ENCODE peak calls at places on chromosomes 3 and 15, in eight cellular contexts. W, Q, E, L, V, D, G and O are unnamed samples.

GRCh38 chr3:20061331-20061730 is 21.1 kb downstream of the KAT2B start:
- DNase-seq in D (no peak), Q (no peak), W (no peak), L (no peak), G (no peak), V (no peak), E (no peak), O (no peak)

GRCh38 chr3:32056559-32057290 is 49.7 kb upstream of the GPD1L start:
- DNase-seq in L (no peak), G (no peak), E (no peak), V (no peak), D (no peak), Q (no peak), W (no peak), O (no peak)

GRCh38 chr15:41512512-41513281 is 930 bp downstream of the LTK start:
- DNase-seq in W (no peak), E (no peak), G (peak), L (no peak), D (no peak), V (peak), Q (no peak), O (no peak)

GRCh38 chr3:187744169-187745151 is 808 bp downstream of the BCL6 start:
- DNase-seq in G (peak), E (no peak), D (no peak), V (no peak), L (peak), W (peak), Q (peak), O (no peak)

GRCh38 chr3:111904376-111905241 is 45.5 kb downstream of the PHLDB2 start:
- DNase-seq in Q (peak), V (no peak), W (peak), G (no peak), D (peak), L (no peak), E (peak), O (no peak)

GRCh38 chr3:42557849-42558248 is 23.9 kb downstream of the SEC22C start:
- DNase-seq in G (no peak), D (no peak), W (no peak), V (no peak), L (no peak), Q (no peak), E (no peak), O (no peak)

GRCh38 chr15:25469377-25469776 is 30.6 kb upstream of the UBE3A start:
- DNase-seq in E (peak), G (no peak), Q (peak), L (no peak), W (no peak), V (no peak), D (no peak), O (no peak)

GRCh38 chr3:175346573-175347356 is 487.6 kb downstream of the NAALADL2 start:
- DNase-seq in D (peak), L (peak), V (no peak), Q (peak), G (no peak), W (peak), E (peak), O (no peak)

GRCh38 chr3:22245122-22245521 is 494.1 kb upstream of the ZNF385D start:
- DNase-seq in E (peak), Q (peak), V (no peak), L (no peak), D (peak), W (peak), G (no peak), O (no peak)

GRCh38 chr3:195208631-195209030 is 62.3 kb downstream of the XXYLT1 start:
- DNase-seq in V (no peak), W (no peak), G (no peak), E (no peak), L (no peak), Q (no peak), D (no peak), O (peak)

GRCh38 chr15:84736375-84736774 is 12.0 kb upstream of the ZNF592 start:
- DNase-seq in W (no peak), Q (no peak), E (no peak), V (peak), D (no peak), G (no peak), L (no peak), O (no peak)

GRCh38 chr15:73750951-73751350 is 2.2 kb downstream of the INSYN1 start:
- DNase-seq in D (no peak), G (no peak), W (no peak), E (no peak), V (no peak), L (no peak), Q (no peak), O (no peak)

GRCh38 chr3:149395107-149396089 is 17.9 kb upstream of the TM4SF1 start:
- DNase-seq in L (no peak), V (no peak), Q (peak), W (peak), E (no peak), G (no peak), D (no peak), O (no peak)

GRCh38 chr3:52367891-52368880 is 52.1 kb downstream of the DNAH1 start:
- DNase-seq in Q (no peak), L (no peak), W (no peak), G (no peak), V (no peak), D (no peak), E (no peak), O (no peak)

GRCh38 chr3:30319713-30320112 is 286.7 kb upstream of the TGFBR2 start:
- DNase-seq in G (peak), E (peak), L (no peak), D (no peak), V (no peak), W (peak), Q (peak), O (no peak)
- TF ChIP-seq CTCF in G (peak), E (peak), L (peak), D (peak), V (no peak), W (peak), Q (peak), O (peak)

GRCh38 chr3:16059081-16059537 is 115.4 kb upstream of the GALNT15 start:
- DNase-seq in Q (peak), D (no peak), V (no peak), L (no peak), E (no peak), W (no peak), G (no peak), O (no peak)

GRCh38 chr3:16061491-16061890 is 113.0 kb upstream of the GALNT15 start:
- DNase-seq in Q (no peak), G (no peak), W (no peak), E (no peak), D (no peak), V (no peak), L (no peak), O (no peak)

GRCh38 chr3:16060358-16060852 is 114.1 kb upstream of the GALNT15 start:
- DNase-seq in D (peak), L (no peak), E (peak), W (peak), V (no peak), Q (peak), G (peak), O (no peak)

GRCh38 chr3:16059700-16060357 is 114.7 kb upstream of the GALNT15 start:
- DNase-seq in V (no peak), G (no peak), L (no peak), E (no peak), Q (no peak), D (no peak), W (no peak), O (no peak)

DNA sequence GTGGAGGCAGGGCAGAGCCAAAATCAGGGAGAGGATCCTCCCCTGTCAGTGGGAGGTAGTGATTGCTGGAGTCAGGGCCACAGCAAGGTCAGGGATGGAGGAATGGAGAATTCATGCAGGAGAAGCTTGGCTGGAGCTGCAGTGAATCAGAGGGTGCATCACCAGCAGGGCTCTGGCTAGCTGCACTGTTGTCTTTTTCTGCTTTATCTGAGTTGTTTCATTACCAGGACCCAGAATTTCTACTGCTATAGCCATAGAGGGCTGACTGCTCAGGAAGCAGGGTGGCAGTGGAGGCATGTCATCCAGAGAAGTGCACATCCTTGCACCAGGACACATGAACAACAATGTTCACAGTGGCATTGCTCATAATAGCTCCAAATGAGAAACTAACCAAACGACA is 113.5 kb upstream of the GALNT15 start:
- DNase-seq in V (no peak), G (no peak), Q (peak), L (peak), W (peak), E (peak), D (peak), O (no peak)
- TF ChIP-seq CTCF in V (no peak), G (no peak), Q (no peak), L (no peak), W (no peak), E (no peak), D (no peak), O (no peak)

GRCh38 chr3:10085738-10086137 is 22.3 kb downstream of the FANCD2OS start:
- DNase-seq in V (no peak), E (no peak), Q (no peak), L (no peak), D (no peak), G (no peak), W (no peak), O (no peak)
- TF ChIP-seq CTCF in V (no peak), E (no peak), Q (no peak), L (no peak), D (no peak), G (no peak), W (no peak), O (no peak)

GRCh38 chr15:65862682-65863081 is 6.6 kb upstream of the RAB11A start:
- DNase-seq in G (peak), Q (peak), V (peak), W (peak), L (peak), E (peak), D (no peak), O (no peak)
- TF ChIP-seq CTCF in G (peak), Q (peak), V (peak), W (peak), L (peak), E (peak), D (peak), O (peak)

GRCh38 chr15:64975390-64975789 is 14.3 kb downstream of the SPG21 start:
- DNase-seq in L (no peak), V (no peak), W (no peak), G (no peak), D (peak), E (no peak), Q (no peak), O (no peak)

GRCh38 chr15:64982472-64982871 is 7.2 kb downstream of the SPG21 start:
- DNase-seq in G (no peak), W (peak), V (no peak), Q (no peak), L (no peak), E (peak), D (peak), O (no peak)

GRCh38 chr15:64981812-64982431 is 7.8 kb downstream of the SPG21 start:
- DNase-seq in G (no peak), L (no peak), Q (no peak), V (no peak), E (no peak), W (no peak), D (no peak), O (no peak)

GRCh38 chr15:64979252-64979710 is 10.4 kb downstream of the SPG21 start:
- DNase-seq in W (no peak), Q (no peak), D (no peak), L (no peak), E (no peak), G (no peak), V (no peak), O (no peak)
- TF ChIP-seq CTCF in W (no peak), Q (no peak), D (no peak), L (no peak), E (no peak), G (no peak), V (no peak), O (no peak)

DNA sequence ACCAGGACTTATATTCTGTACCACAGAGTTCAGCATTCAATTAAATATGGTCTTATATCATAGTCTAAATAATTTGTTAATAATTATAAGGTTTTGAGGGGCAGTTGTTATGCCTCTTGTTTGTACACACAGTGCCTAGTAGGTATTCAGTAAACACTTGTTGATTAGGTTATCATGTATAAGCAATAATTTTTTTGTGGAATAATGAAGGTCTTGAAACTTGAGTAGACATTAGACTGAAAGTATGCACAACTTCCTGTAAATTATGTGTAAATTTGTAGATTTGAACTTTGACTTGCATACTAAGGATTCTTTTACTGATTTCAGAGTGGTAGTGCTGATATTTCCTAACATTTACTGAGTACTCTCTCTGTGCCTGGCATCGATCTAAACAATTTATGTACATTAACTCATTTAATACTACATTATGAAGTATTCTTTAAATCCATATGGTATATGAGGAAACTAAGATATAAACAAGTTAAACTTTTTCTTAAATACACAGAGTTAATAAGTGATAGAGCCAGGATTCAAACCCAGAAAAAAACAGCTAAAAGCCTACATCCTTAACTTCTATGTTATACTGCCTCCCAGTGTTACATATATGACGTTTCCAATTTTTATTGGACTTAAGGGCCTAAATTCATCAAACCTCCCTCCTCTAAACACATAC is 65.1 kb downstream of the GLCE start:
- DNase-seq in G (no peak), W (peak), V (no peak), L (no peak), D (peak), E (peak), Q (peak), O (no peak)
- TF ChIP-seq CTCF in G (no peak), W (peak), V (no peak), L (no peak), D (peak), E (peak), Q (peak), O (peak)

DNA sequence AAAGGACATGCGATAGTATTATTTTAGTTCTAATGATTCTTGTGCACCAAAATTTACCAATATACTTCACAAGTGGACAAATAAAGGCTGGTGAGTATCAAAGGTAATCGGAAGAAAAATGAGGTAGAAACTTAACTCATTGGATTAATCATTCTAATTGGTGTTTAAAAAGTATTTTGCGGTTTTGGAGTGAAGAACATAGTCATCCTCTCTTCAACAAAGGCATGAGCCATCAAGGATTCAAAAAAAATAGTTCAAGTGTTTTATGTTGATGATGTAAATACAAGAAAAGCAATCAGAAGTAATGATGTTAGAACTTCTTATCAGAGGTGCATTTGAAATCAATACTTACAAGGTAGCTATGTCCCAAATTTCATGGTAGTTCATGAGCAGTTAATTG is 221.5 kb downstream of the P3H2 start:
- DNase-seq in Q (no peak), V (no peak), L (no peak), D (no peak), E (no peak), G (no peak), W (no peak), O (no peak)
- TF ChIP-seq CTCF in Q (no peak), V (no peak), L (no peak), D (no peak), E (no peak), G (no peak), W (no peak), O (no peak)

DNA sequence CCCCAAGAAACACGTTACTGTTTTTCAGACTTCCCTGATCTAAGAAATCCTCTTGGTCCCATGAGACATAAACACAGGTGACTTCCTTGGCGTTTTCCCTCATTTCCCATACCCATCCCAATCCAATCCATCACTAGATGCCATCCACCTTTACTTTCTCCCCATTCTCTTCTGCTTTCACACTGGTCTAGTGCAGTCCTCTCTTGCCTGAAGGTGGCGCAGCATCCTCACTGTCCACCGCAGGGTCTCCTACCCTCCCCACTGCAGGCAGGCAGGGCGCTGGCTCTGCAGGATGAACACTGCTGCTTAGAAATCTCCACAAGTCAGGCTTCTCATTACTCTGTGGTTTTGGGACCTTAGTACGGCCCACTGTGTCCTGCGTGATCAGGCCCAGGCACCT is 58.2 kb downstream of the RAB7A start:
- DNase-seq in Q (no peak), G (peak), W (no peak), E (no peak), L (no peak), V (no peak), D (no peak), O (no peak)
- TF ChIP-seq CTCF in Q (peak), G (peak), W (peak), E (peak), L (peak), V (no peak), D (peak), O (peak)

GRCh38 chr3:179410317-179410716 is 41.0 kb downstream of the GNB4 start:
- DNase-seq in V (no peak), Q (no peak), W (no peak), L (no peak), G (no peak), D (no peak), E (peak), O (no peak)
- TF ChIP-seq CTCF in V (no peak), Q (no peak), W (no peak), L (no peak), G (no peak), D (peak), E (peak), O (no peak)

GRCh38 chr3:190645932-190646331 is 132.0 kb downstream of the IL1RAP start:
- DNase-seq in L (no peak), E (no peak), D (no peak), Q (no peak), V (no peak), W (no peak), G (no peak), O (no peak)

GRCh38 chr3:190644035-190644434 is 130.2 kb downstream of the IL1RAP start:
- DNase-seq in W (no peak), E (no peak), D (no peak), Q (no peak), L (no peak), V (no peak), G (no peak), O (no peak)

GRCh38 chr3:190644766-190645165 is 130.9 kb downstream of the IL1RAP start:
- DNase-seq in V (no peak), G (no peak), Q (peak), L (no peak), E (peak), W (peak), D (no peak), O (no peak)

GRCh38 chr3:190646996-190647395 is 133.1 kb downstream of the IL1RAP start:
- DNase-seq in W (no peak), G (no peak), Q (no peak), E (no peak), V (no peak), D (no peak), L (no peak), O (no peak)

GRCh38 chr3:190641564-190641963 is 127.7 kb downstream of the IL1RAP start:
- DNase-seq in W (no peak), E (no peak), V (no peak), L (no peak), G (no peak), D (no peak), Q (no peak), O (no peak)
- TF ChIP-seq CTCF in W (no peak), E (no peak), V (no peak), L (no peak), G (no peak), D (no peak), Q (no peak), O (no peak)